ENCODE peak calls at places on chromosomes 16 and 17, in four cellular contexts. A, D, T and X are unnamed samples.

GRCh38 chr17:79090503-79091372 is 16.1 kb downstream of the ENGASE start:
- DNase-seq in A (no peak), D (no peak), T (no peak), X (no peak)

GRCh38 chr16:78489631-78490030 is 390.2 kb downstream of the WWOX start:
- DNase-seq in A (no peak), D (no peak), T (no peak), X (no peak)

GRCh38 chr17:27579897-27580321 is 51.1 kb upstream of the LGALS9 start:
- DNase-seq in A (no peak), D (no peak), T (no peak), X (no peak)

GRCh38 chr16:71883849-71884638 is at the start of gene ZNF821:
- DNase-seq in A (peak; percentile 64), D (peak; percentile 75), T (no peak), X (peak; percentile 75)

GRCh38 chr17:17572010-17572785 is 19.3 kb downstream of the PEMT start:
- DNase-seq in A (no peak), D (no peak), T (no peak), X (no peak)

GRCh38 chr17:64457156-64457555 is 8.2 kb downstream of the MILR1 start:
- DNase-seq in A (no peak), D (no peak), T (no peak), X (no peak)

GRCh38 chr17:49434821-49435581 is 20.3 kb upstream of the PHB1 start:
- DNase-seq in A (peak; percentile 10), D (no peak), T (no peak), X (no peak)

GRCh38 chr17:36000730-36001108 is 634 bp downstream of the CCL15 start:
- DNase-seq in A (no peak), D (no peak), T (no peak), X (no peak)